ENCODE peak calls at places on chromosomes 4 and X, in five cellular contexts. E, S, R, M and Q are unnamed samples. For H3K4me1 and H3K9me3, the result is how much of the 10 kb centered on the place peaks cover.

GRCh38 chr4:84901745-84902283 is 64.7 kb downstream of the WDFY3 start:
- DNase-seq in E (no peak), S (no peak), R (no peak), M (no peak), Q (no peak)

GRCh38 chrX:153370293-153371055 is 30.7 kb downstream of the PNMA6E start:
- DNase-seq in E (no peak), S (no peak), R (no peak), M (no peak), Q (no peak)

GRCh38 chr4:163554870-163555465 is 60.5 kb downstream of the TMA16 start:
- DNase-seq in E (peak), S (no peak), R (no peak), M (no peak), Q (no peak)

GRCh38 chrX:48833531-48834138 is 1.8 kb downstream of the PCSK1N start:
- DNase-seq in E (no peak), S (no peak), R (no peak), M (no peak), Q (no peak)

GRCh38 chr4:110197421-110198398 is 705 bp downstream of the ELOVL6 start:
- DNase-seq in E (peak), S (peak), R (peak), M (peak), Q (peak)

GRCh38 chr4:121256887-121257426 is 92.8 kb upstream of the TNIP3 start:
- DNase-seq in E (no peak), S (no peak), R (no peak), M (no peak), Q (no peak)

GRCh38 chr4:156188596-156188995 is 234.9 kb upstream of the CTSO start:
- DNase-seq in E (no peak), S (no peak), R (no peak), M (no peak), Q (no peak)

GRCh38 chr4:148530114-148530513 is 87.9 kb upstream of the NR3C2 start:
- DNase-seq in E (no peak), S (no peak), R (no peak), M (no peak), Q (no peak)

GRCh38 chr4:143202824-143203223 is 18.1 kb downstream of the USP38 start:
- DNase-seq in E (peak), S (no peak), R (no peak), M (no peak), Q (no peak)

GRCh38 chr4:173538148-173538902 is 8.3 kb upstream of the HAND2 start:
- DNase-seq in E (peak), S (no peak), R (peak), M (no peak), Q (peak)

GRCh38 chr4:6574747-6575502 is at the start of gene MAN2B2:
- DNase-seq in E (peak), S (peak), R (peak), M (peak), Q (peak)

GRCh38 chr4:26784207-26784606 is 76.4 kb upstream of the STIM2 start:
- DNase-seq in E (no peak), S (no peak), R (no peak), M (no peak), Q (no peak)
- H3K4me1 ChIP-seq in E (half or more), S (under half), R (under half), M (under half), Q (under half)

GRCh38 chr4:118754890-118755289 is 69.7 kb downstream of the METTL14 start:
- DNase-seq in E (no peak), S (no peak), R (no peak), M (no peak), Q (no peak)
- H3K27ac ChIP-seq in E (no peak), S (no peak), R (peak), M (peak), Q (no peak)

GRCh38 chrX:44946771-44947170 is 73.8 kb downstream of the KDM6A start:
- DNase-seq in E (peak), S (no peak), R (no peak), M (no peak), Q (no peak)

GRCh38 chrX:44938111-44938510 is 65.1 kb downstream of the KDM6A start:
- DNase-seq in E (no peak), S (no peak), R (no peak), M (no peak), Q (no peak)

GRCh38 chrX:44945736-44946135 is 72.7 kb downstream of the KDM6A start:
- DNase-seq in E (peak), S (no peak), R (no peak), M (no peak), Q (no peak)

GRCh38 chrX:44944894-44945293 is 71.9 kb downstream of the KDM6A start:
- DNase-seq in E (no peak), S (no peak), R (no peak), M (no peak), Q (no peak)

DNA sequence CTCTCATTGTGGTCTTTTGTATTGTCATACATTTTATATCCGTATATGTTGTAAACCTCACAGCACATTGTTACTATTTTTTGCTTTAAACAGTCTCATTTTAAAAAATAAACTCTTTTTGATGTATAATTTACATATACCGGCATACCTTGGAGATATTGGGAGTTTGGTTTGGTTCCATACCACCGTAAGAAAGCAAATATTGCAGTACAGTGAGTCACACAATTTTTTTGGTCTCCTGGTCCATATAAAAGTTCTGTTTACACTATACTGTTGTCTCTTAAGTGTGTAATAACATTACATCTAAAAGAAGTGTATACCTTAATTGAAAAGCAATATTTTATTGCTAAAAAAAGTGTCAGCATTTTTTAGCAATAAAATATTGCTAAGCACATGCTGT is 70.0 kb downstream of the KDM6A start:
- DNase-seq in E (no peak), S (no peak), R (no peak), M (no peak), Q (no peak)
- H3K9me3 ChIP-seq in E (under half), S (under half), R (under half), M (under half), Q (under half)

DNA sequence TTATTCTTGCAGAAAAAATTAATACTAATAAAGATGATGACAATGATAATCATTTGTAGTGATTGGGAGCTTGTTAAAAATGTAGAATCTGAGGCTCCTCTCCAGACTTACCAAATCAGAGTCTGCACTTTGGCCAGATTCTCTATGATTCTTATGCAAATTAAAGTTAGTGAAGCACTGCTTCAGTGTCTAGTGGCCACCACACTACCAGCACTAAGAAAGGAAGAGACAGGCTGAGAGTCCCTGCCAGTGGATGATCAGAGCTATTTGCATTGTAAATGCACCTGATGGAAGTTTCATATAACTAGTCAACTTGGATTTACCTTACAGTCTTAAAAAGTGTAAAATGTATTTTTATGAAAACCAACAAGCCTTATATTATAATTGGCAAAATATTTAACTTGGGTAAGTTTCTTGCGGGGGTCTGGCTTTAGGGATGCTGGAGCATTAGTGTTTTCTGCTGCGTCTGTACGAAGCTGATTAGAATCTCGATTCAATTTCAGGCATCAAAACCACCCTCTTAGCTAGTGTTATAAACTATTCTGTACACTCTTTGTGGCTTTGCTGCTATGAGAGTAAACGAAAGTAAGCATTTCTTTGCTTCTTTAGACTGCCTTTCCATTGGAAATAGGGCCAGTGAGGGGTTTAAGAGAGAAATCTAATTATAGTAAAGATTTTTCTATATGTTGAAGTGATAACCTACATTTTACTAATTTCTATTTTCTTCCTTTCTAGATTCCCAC is 114.1 kb downstream of the TLL1 start:
- DNase-seq in E (peak), S (no peak), R (no peak), M (no peak), Q (no peak)
- H3K4me1 ChIP-seq in E (under half), S (under half), R (under half), M (under half), Q (under half)

DNA sequence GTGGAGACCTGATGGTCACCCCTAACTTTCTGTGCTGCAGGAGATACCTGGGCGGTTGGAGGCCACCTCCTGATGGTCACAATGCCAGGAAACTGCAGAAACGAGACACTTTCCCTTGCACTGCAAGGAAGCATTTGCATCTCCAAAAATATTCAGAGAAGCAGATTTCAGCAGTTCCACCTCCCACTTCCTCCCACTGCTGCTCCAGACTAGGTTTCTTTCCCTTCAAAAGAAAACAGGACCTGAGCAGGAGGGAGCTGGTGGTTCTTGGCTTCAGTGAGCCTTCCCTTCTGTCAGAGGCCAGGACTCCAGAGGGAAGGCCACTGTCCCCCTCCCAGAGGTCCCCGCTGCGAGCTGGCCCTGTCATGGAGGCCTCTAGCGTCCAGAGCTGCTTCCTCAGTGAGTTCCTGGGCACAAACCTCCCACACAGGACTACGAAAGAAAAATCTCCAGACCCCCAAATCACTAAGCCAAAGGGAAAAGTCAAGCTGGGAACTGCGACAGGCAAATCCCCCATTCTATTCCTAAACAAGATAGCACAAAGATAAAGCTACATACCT is 35.9 kb downstream of the GPM6B start:
- DNase-seq in E (no peak), S (no peak), R (no peak), M (no peak), Q (no peak)
- H3K27ac ChIP-seq in E (no peak), S (no peak), R (no peak), M (no peak), Q (no peak)

GRCh38 chr4:100357542-100357941 is 160.3 kb downstream of the EMCN start:
- DNase-seq in E (no peak), S (no peak), R (no peak), M (no peak), Q (no peak)
- H3K9me3 ChIP-seq in E (under half), S (under half), R (under half), M (under half), Q (under half)

GRCh38 chr4:152687974-152688599 is 8.3 kb upstream of the TMEM154 start:
- DNase-seq in E (no peak), S (no peak), R (no peak), M (no peak), Q (no peak)

GRCh38 chr4:152691761-152692160 is 12.0 kb upstream of the TMEM154 start:
- DNase-seq in E (no peak), S (no peak), R (no peak), M (no peak), Q (no peak)

GRCh38 chr4:152690706-152691651 is 11.2 kb upstream of the TMEM154 start:
- DNase-seq in E (no peak), S (no peak), R (no peak), M (no peak), Q (no peak)

GRCh38 chr4:152686452-152687013 is 6.7 kb upstream of the TMEM154 start:
- DNase-seq in E (no peak), S (no peak), R (no peak), M (no peak), Q (no peak)

GRCh38 chr4:152689615-152690501 is 10.1 kb upstream of the TMEM154 start:
- DNase-seq in E (no peak), S (no peak), R (no peak), M (no peak), Q (no peak)
- H3K4me1 ChIP-seq in E (under half), S (under half), R (under half), M (under half), Q (under half)

DNA sequence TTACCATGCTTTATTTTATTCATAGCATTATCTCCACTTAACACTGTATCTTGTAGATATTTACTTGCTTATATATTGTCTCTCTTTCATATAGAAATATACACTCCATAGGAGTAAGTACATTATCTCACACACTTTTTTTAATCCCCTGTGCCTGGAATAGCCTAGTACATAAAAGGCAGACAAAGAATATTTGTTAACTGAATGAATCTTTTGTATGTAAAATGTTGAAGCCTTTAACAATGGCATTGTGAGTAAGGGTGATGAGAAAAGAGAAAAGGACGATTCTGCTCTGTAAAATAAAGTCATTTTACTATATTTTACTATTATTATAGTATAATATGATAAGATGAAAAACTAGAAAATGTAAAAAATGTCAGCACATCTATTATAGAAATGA is 97.7 kb upstream of the PDHA2 start:
- DNase-seq in E (no peak), S (no peak), R (no peak), M (no peak), Q (no peak)
- H3K27ac ChIP-seq in E (no peak), S (no peak), R (no peak), M (no peak), Q (no peak)